ENCODE peak calls at places on chromosomes 12 and 14, in eight cellular contexts. S is neural progenitor cell, U is GM23248, Y is endothelial cell of umbilical vein, P is DND-41, I is HCT116, A is fibroblast of lung, Z is PC-3. H is an unnamed sample.

GRCh38 chr12:76586764-76587395 is 27.3 kb upstream of the OSBPL8 start:
- DNase-seq in S (peak; percentile 23), U (peak; percentile 76), Y (peak; percentile 49), P (peak; percentile 42), I (peak; percentile 27), A (peak; percentile 78), Z (peak; percentile 60), H (peak; percentile 43)

GRCh38 chr14:92988786-92989755 is 66.1 kb downstream of the CHGA start:
- DNase-seq in S (no peak), U (no peak), Y (no peak), P (no peak), I (no peak), A (no peak), Z (no peak), H (no peak)

GRCh38 chr14:21069388-21070082 is 569 bp upstream of the ARHGEF40 start:
- DNase-seq in S (peak; percentile 84), U (peak; percentile 64), Y (no peak), P (no peak), I (no peak), A (peak; percentile 23), Z (no peak), H (no peak)

GRCh38 chr12:89622115-89622514 is 86.5 kb downstream of the ATP2B1 start:
- DNase-seq in S (no peak), U (peak; percentile 15), Y (peak; percentile 7), P (no peak), I (no peak), A (peak; percentile 13), Z (no peak), H (no peak)

GRCh38 chr12:86719381-86719780 is 463.2 kb upstream of the MGAT4C start:
- DNase-seq in S (no peak), U (peak; percentile 63), Y (no peak), P (no peak), I (no peak), A (peak; percentile 10), Z (peak; percentile 23), H (peak; percentile 68)

GRCh38 chr14:25003537-25003936 is 46.4 kb downstream of the STXBP6 start:
- DNase-seq in S (no peak), U (peak; percentile 80), Y (no peak), P (no peak), I (no peak), A (no peak), Z (peak; percentile 26), H (peak; percentile 76)

GRCh38 chr14:21070083-21070609 is at the start of gene ARHGEF40:
- DNase-seq in S (peak; percentile 84), U (peak; percentile 79), Y (peak; percentile 8), P (no peak), I (no peak), A (peak; percentile 41), Z (peak; percentile 30), H (no peak)

GRCh38 chr12:127162307-127162706 is 1104.7 kb upstream of the TMEM132C start:
- DNase-seq in S (peak; percentile 55), U (no peak), Y (no peak), P (no peak), I (peak; percentile 23), A (no peak), Z (no peak), H (no peak)

GRCh38 chr12:43306066-43306465 is 245.9 kb downstream of the ADAMTS20 start:
- DNase-seq in S (no peak), U (peak; percentile 96), Y (peak; percentile 42), P (no peak), I (no peak), A (peak; percentile 87), Z (peak; percentile 89), H (peak; percentile 99)

GRCh38 chr14:81400852-81401251 is 728 bp upstream of the STON2 start:
- DNase-seq in S (peak; percentile 43), U (peak; percentile 100), Y (no peak), P (no peak), I (peak; percentile 54), A (peak; percentile 99), Z (peak; percentile 99), H (peak; percentile 97)

GRCh38 chr12:5201554-5202243 is 158.0 kb downstream of the KCNA5 start:
- DNase-seq in S (peak; percentile 64), U (no peak), Y (no peak), P (no peak), I (no peak), A (peak; percentile 76), Z (peak; percentile 2), H (no peak)

GRCh38 chr14:56474419-56475022 is 105.1 kb upstream of the TMEM260 start:
- DNase-seq in S (peak; percentile 60), U (peak; percentile 59), Y (peak; percentile 54), P (peak; percentile 21), I (peak; percentile 23), A (peak; percentile 59), Z (peak; percentile 93), H (peak; percentile 13)

GRCh38 chr12:96308881-96309280 is 91.4 kb downstream of the CDK17 start:
- DNase-seq in S (no peak), U (peak; percentile 6), Y (no peak), P (no peak), I (no peak), A (peak; percentile 34), Z (no peak), H (no peak)

GRCh38 chr12:117172168-117172567 is 18.1 kb downstream of the FBXO21 start:
- DNase-seq in S (no peak), U (no peak), Y (no peak), P (no peak), I (no peak), A (no peak), Z (no peak), H (no peak)

GRCh38 chr14:56501909-56502530 is 77.6 kb upstream of the TMEM260 start:
- DNase-seq in S (peak; percentile 73), U (no peak), Y (no peak), P (no peak), I (no peak), A (no peak), Z (no peak), H (no peak)

GRCh38 chr14:55578511-55578910 is 1.5 kb upstream of the KTN1 start:
- DNase-seq in S (peak; percentile 38), U (peak; percentile 45), Y (no peak), P (no peak), I (no peak), A (no peak), Z (no peak), H (no peak)

GRCh38 chr12:93502802-93503623 is 35.7 kb downstream of the MRPL42 start:
- DNase-seq in S (peak; percentile 56), U (peak; percentile 64), Y (peak; percentile 57), P (peak; percentile 72), I (peak; percentile 21), A (peak; percentile 67), Z (peak; percentile 65), H (peak; percentile 9)

GRCh38 chr12:17342381-17342961 is 736.5 kb upstream of the LMO3 start:
- DNase-seq in S (peak; percentile 36), U (no peak), Y (no peak), P (no peak), I (no peak), A (no peak), Z (peak; percentile 65), H (no peak)

GRCh38 chr12:55925870-55926737 is 1.6 kb downstream of the PYM1 start:
- DNase-seq in S (no peak), U (peak; percentile 41), Y (no peak), P (peak; percentile 16), I (peak; percentile 29), A (no peak), Z (no peak), H (no peak)

GRCh38 chr12:57369202-57369601 is 61.6 kb downstream of the R3HDM2 start:
- DNase-seq in S (no peak), U (no peak), Y (no peak), P (no peak), I (no peak), A (no peak), Z (no peak), H (no peak)

GRCh38 chr12:92059976-92060375 is 85.7 kb downstream of the BTG1 start:
- DNase-seq in S (no peak), U (peak; percentile 88), Y (no peak), P (no peak), I (no peak), A (peak; percentile 80), Z (peak; percentile 59), H (peak; percentile 75)

GRCh38 chr12:107318554-107318803 is 225.1 kb upstream of the CRY1 start:
- DNase-seq in S (no peak), U (no peak), Y (no peak), P (no peak), I (no peak), A (no peak), Z (peak; percentile 17), H (no peak)
- H3K4me2 ChIP-seq in S (peak overlapping the region; percentile 96), U (peak overlapping the region; percentile 67), Y (peak overlapping the region; percentile 57), P (no peak overlapping the region), I (peak overlapping the region; percentile 91), A (peak overlapping the region; percentile 93), Z (peak overlapping the region; percentile 92), H (peak overlapping the region; percentile 99)

DNA sequence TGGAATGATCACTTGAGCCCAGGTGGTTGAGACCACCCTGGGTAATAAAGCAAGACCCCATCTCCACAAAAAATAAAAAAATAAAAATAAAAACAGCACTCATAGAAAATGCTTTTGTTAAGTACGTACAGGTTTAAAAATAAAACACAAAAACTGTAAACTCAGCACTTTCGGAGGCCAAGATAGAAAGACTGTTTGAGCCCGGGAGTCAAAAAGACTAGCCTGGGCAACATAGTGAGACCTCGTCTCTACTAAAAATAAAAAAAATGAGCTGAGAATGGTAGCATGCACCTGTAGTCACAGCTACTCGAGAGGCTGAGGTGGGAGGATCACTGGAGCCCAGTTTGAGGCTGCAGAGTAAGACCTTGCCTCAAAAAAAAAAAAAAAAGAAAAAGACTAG is 7.5 kb downstream of the ATP6V1D start:
- DNase-seq in S (no peak), U (no peak), Y (no peak), P (no peak), I (no peak), A (no peak), Z (no peak), H (no peak)
- H3K4me3 ChIP-seq in S (no peak overlapping the region), U (no peak overlapping the region), Y (no peak overlapping the region), P (no peak overlapping the region), I (no peak overlapping the region), A (no peak overlapping the region), Z (no peak overlapping the region), H (no peak overlapping the region)

GRCh38 chr14:75645051-75645450 is 15.6 kb downstream of the ERG28 start:
- DNase-seq in S (no peak), U (no peak), Y (no peak), P (no peak), I (no peak), A (no peak), Z (no peak), H (no peak)
- TF ChIP-seq EZH2 in S (no peak), U (no peak), Y (no peak), P (no peak), I (no peak), A (no peak), Z (no peak), H (no peak)

GRCh38 chr14:91573528-91573893 is 63.4 kb upstream of the PPP4R3A start:
- DNase-seq in S (no peak), U (no peak), Y (no peak), P (no peak), I (no peak), A (no peak), Z (no peak), H (no peak)

GRCh38 chr14:91573894-91574837 is 64.1 kb upstream of the PPP4R3A start:
- DNase-seq in S (peak; percentile 62), U (peak; percentile 92), Y (peak; percentile 3), P (peak; percentile 82), I (peak; percentile 68), A (peak; percentile 13), Z (peak; percentile 64), H (peak; percentile 61)

GRCh38 chr14:91580886-91581615 is 70.9 kb upstream of the PPP4R3A start:
- DNase-seq in S (no peak), U (peak; percentile 4), Y (no peak), P (no peak), I (no peak), A (no peak), Z (no peak), H (no peak)

GRCh38 chr14:91577632-91578233 is 67.6 kb upstream of the PPP4R3A start:
- DNase-seq in S (no peak), U (no peak), Y (no peak), P (no peak), I (no peak), A (no peak), Z (no peak), H (no peak)

GRCh38 chr14:91575469-91576208 is 65.5 kb upstream of the PPP4R3A start:
- DNase-seq in S (peak; percentile 52), U (no peak), Y (no peak), P (no peak), I (no peak), A (no peak), Z (no peak), H (no peak)
- H3K4me2 ChIP-seq in S (peak overlapping the region; percentile 31), U (no peak overlapping the region), Y (no peak overlapping the region), P (no peak overlapping the region), I (no peak overlapping the region), A (no peak overlapping the region), Z (no peak overlapping the region), H (no peak overlapping the region)